ENCODE peak calls at places on chromosomes 13 and 19, in four cellular contexts. U is NCI-H1930, F is NCI-H2081, A is NCI-H146. N is an unnamed sample.

GRCh38 chr19:42121666-42122069 is 10.6 kb downstream of the POU2F2 start:
- DNase-seq in A (no peak), F (no peak), U (no peak), N (no peak)

GRCh38 chr19:22619371-22619770 is 14.8 kb upstream of the ZNF492 start:
- DNase-seq in U (no peak), F (no peak), A (no peak), N (no peak)

GRCh38 chr13:113762538-113762937 is 3.5 kb downstream of the TMEM255B start:
- DNase-seq in A (no peak), F (no peak), U (no peak), N (no peak)

GRCh38 chr13:110434629-110435028 is 126.9 kb downstream of the RAB20 start:
- DNase-seq in U (no peak), F (no peak), A (no peak), N (no peak)

GRCh38 chr13:22454586-22454985 is 726.2 kb upstream of the SGCG start:
- DNase-seq in A (no peak), F (no peak), U (no peak), N (no peak)

GRCh38 chr19:2207991-2208860 is 27.9 kb downstream of the PLEKHJ1 start:
- DNase-seq in U (no peak), A (no peak), F (no peak), N (peak; percentile 65)

GRCh38 chr13:108895220-108895704 is 265.9 kb downstream of the MYO16 start:
- DNase-seq in U (peak; percentile 3), A (peak; percentile 44), F (peak; percentile 62), N (peak; percentile 56)

GRCh38 chr13:32804673-32805260 is 211.5 kb upstream of the KL start:
- DNase-seq in U (peak; percentile 66), A (peak; percentile 65), F (peak; percentile 4), N (no peak)

GRCh38 chr13:43377955-43378354 is 354.6 kb downstream of the DNAJC15 start:
- DNase-seq in A (no peak), U (no peak), F (no peak), N (no peak)

GRCh38 chr19:4652075-4652474 is 12.8 kb downstream of the TNFAIP8L1 start:
- DNase-seq in F (no peak), U (no peak), A (no peak), N (no peak)